ENCODE peak calls at places on chromosomes 11 and 22, in five cellular contexts. One of them, this sample, is unnamed.

GRCh38 chr11:126153999-126154398 is 57.5 kb downstream of the RPUSD4 start:
- DNase-seq in osteoblast: no peak
- DNase-seq in fibroblast of lung: peak; percentile 97
- DNase-seq in PC-9: peak; percentile 79
- DNase-seq in hepatocyte: peak; percentile 69
- DNase-seq in this sample: peak; percentile 79

GRCh38 chr11:45809456-45810395 is 4.8 kb downstream of the SLC35C1 start:
- DNase-seq in osteoblast: peak; percentile 52
- DNase-seq in fibroblast of lung: no peak
- DNase-seq in PC-9: no peak
- DNase-seq in hepatocyte: no peak
- DNase-seq in this sample: no peak

GRCh38 chr11:58577441-58578135 is 1.3 kb upstream of the ZFP91 start:
- DNase-seq in osteoblast: no peak
- DNase-seq in fibroblast of lung: peak; percentile 74
- DNase-seq in PC-9: peak; percentile 38
- DNase-seq in hepatocyte: peak; percentile 69
- DNase-seq in this sample: peak; percentile 97

GRCh38 chr11:123518496-123519054 is 88.5 kb downstream of the GRAMD1B start:
- DNase-seq in osteoblast: no peak
- DNase-seq in fibroblast of lung: no peak
- DNase-seq in PC-9: no peak
- DNase-seq in hepatocyte: no peak
- DNase-seq in this sample: no peak

GRCh38 chr22:31400023-31400397 is 606 bp downstream of the DRG1 start:
- DNase-seq in osteoblast: peak; percentile 74
- DNase-seq in fibroblast of lung: peak; percentile 28
- DNase-seq in PC-9: no peak
- DNase-seq in hepatocyte: peak; percentile 28
- DNase-seq in this sample: peak; percentile 33

GRCh38 chr11:66371627-66372415 is at the start of gene SLC29A2:
- DNase-seq in osteoblast: peak; percentile 54
- DNase-seq in fibroblast of lung: no peak
- DNase-seq in PC-9: peak; percentile 93
- DNase-seq in hepatocyte: peak; percentile 95
- DNase-seq in this sample: no peak

GRCh38 chr11:110059706-110060430 is 33.3 kb upstream of the ZC3H12C start:
- DNase-seq in osteoblast: no peak
- DNase-seq in fibroblast of lung: peak; percentile 49
- DNase-seq in PC-9: peak; percentile 50
- DNase-seq in hepatocyte: no peak
- DNase-seq in this sample: peak; percentile 64

GRCh38 chr11:111582163-111582562 is 20.1 kb upstream of the SIK2 start:
- DNase-seq in osteoblast: no peak
- DNase-seq in fibroblast of lung: no peak
- DNase-seq in PC-9: no peak
- DNase-seq in hepatocyte: no peak
- DNase-seq in this sample: no peak

GRCh38 chr11:108498046-108498815 is at the start of gene POGLUT3:
- DNase-seq in osteoblast: peak; percentile 93
- DNase-seq in fibroblast of lung: peak; percentile 58
- DNase-seq in PC-9: no peak
- DNase-seq in hepatocyte: peak; percentile 86
- DNase-seq in this sample: peak; percentile 50

GRCh38 chr11:64094463-64095223 is 58.9 kb downstream of the FLRT1 start:
- DNase-seq in osteoblast: peak; percentile 100
- DNase-seq in fibroblast of lung: peak; percentile 84
- DNase-seq in PC-9: peak; percentile 84
- DNase-seq in hepatocyte: no peak
- DNase-seq in this sample: peak; percentile 77

GRCh38 chr11:121654506-121655480 is 202.0 kb upstream of the SORL1-AS1 start:
- DNase-seq in osteoblast: no peak
- DNase-seq in fibroblast of lung: no peak
- DNase-seq in PC-9: peak; percentile 59
- DNase-seq in hepatocyte: peak; percentile 35
- DNase-seq in this sample: no peak

GRCh38 chr11:36373040-36374010 is 77.2 kb downstream of the PRR5L start:
- DNase-seq in osteoblast: no peak
- DNase-seq in fibroblast of lung: no peak
- DNase-seq in PC-9: no peak
- DNase-seq in hepatocyte: no peak
- DNase-seq in this sample: peak; percentile 52

GRCh38 chr11:116454020-116454645 is 318.7 kb downstream of the BUD13 start:
- DNase-seq in osteoblast: no peak
- DNase-seq in fibroblast of lung: peak; percentile 5
- DNase-seq in PC-9: no peak
- DNase-seq in hepatocyte: peak; percentile 71
- DNase-seq in this sample: peak; percentile 12

GRCh38 chr22:49328630-49329405 is 498.9 kb downstream of the BRD1 start:
- DNase-seq in osteoblast: peak; percentile 73
- DNase-seq in fibroblast of lung: no peak
- DNase-seq in PC-9: no peak
- DNase-seq in hepatocyte: no peak
- DNase-seq in this sample: no peak

GRCh38 chr22:30016596-30016995 is 63.7 kb upstream of the HORMAD2 start:
- DNase-seq in osteoblast: peak; percentile 66
- DNase-seq in fibroblast of lung: no peak
- DNase-seq in PC-9: no peak
- DNase-seq in hepatocyte: no peak
- DNase-seq in this sample: peak; percentile 31

GRCh38 chr11:77130763-77131513 is 2.9 kb downstream of the MYO7A start:
- DNase-seq in osteoblast: peak; percentile 85
- DNase-seq in fibroblast of lung: peak; percentile 54
- DNase-seq in PC-9: no peak
- DNase-seq in hepatocyte: peak; percentile 46
- DNase-seq in this sample: peak; percentile 29

GRCh38 chr22:43828711-43829447 is 16.8 kb upstream of the EFCAB6 start:
- DNase-seq in osteoblast: peak; percentile 93
- DNase-seq in fibroblast of lung: peak; percentile 98
- DNase-seq in PC-9: no peak
- DNase-seq in hepatocyte: peak; percentile 48
- DNase-seq in this sample: peak; percentile 10

GRCh38 chr11:124536520-124536919 is 6.9 kb downstream of the OR8B12 start:
- DNase-seq in osteoblast: no peak
- DNase-seq in fibroblast of lung: peak; percentile 32
- DNase-seq in PC-9: peak; percentile 45
- DNase-seq in hepatocyte: peak; percentile 65
- DNase-seq in this sample: peak; percentile 40

GRCh38 chr11:20597924-20598484 is 1.4 kb upstream of the SLC6A5 start:
- DNase-seq in osteoblast: peak; percentile 59
- DNase-seq in fibroblast of lung: no peak
- DNase-seq in PC-9: no peak
- DNase-seq in hepatocyte: no peak
- DNase-seq in this sample: no peak

GRCh38 chr22:49763138-49763537 is 64.5 kb downstream of the BRD1 start:
- DNase-seq in osteoblast: peak; percentile 58
- DNase-seq in fibroblast of lung: no peak
- DNase-seq in PC-9: no peak
- DNase-seq in hepatocyte: no peak
- DNase-seq in this sample: no peak

GRCh38 chr22:24894998-24895397 is 51.5 kb downstream of the LHFPL7 start:
- DNase-seq in osteoblast: no peak
- DNase-seq in fibroblast of lung: peak; percentile 86
- DNase-seq in PC-9: peak; percentile 46
- DNase-seq in hepatocyte: peak; percentile 65
- DNase-seq in this sample: peak; percentile 44

GRCh38 chr11:10387209-10388083 is 67.6 kb upstream of the AMPD3 start:
- DNase-seq in osteoblast: no peak
- DNase-seq in fibroblast of lung: peak; percentile 97
- DNase-seq in PC-9: peak; percentile 49
- DNase-seq in hepatocyte: peak; percentile 54
- DNase-seq in this sample: peak; percentile 93

GRCh38 chr11:75873417-75874148 is 58.6 kb downstream of the UVRAG start:
- DNase-seq in osteoblast: no peak
- DNase-seq in fibroblast of lung: no peak
- DNase-seq in PC-9: no peak
- DNase-seq in hepatocyte: no peak
- DNase-seq in this sample: no peak

GRCh38 chr11:117273550-117274289 is 17.4 kb upstream of the BACE1-AS start:
- DNase-seq in osteoblast: peak; percentile 84
- DNase-seq in fibroblast of lung: peak; percentile 89
- DNase-seq in PC-9: no peak
- DNase-seq in hepatocyte: peak; percentile 29
- DNase-seq in this sample: peak; percentile 80

GRCh38 chr11:117094776-117095175 is 3.5 kb downstream of the SIK3 start:
- DNase-seq in osteoblast: peak; percentile 88
- DNase-seq in fibroblast of lung: peak; percentile 34
- DNase-seq in PC-9: no peak
- DNase-seq in hepatocyte: peak; percentile 18
- DNase-seq in this sample: peak; percentile 69

GRCh38 chr11:8671651-8672062 is 10.8 kb downstream of the TRIM66 start:
- DNase-seq in osteoblast: no peak
- DNase-seq in fibroblast of lung: peak; percentile 80
- DNase-seq in PC-9: no peak
- DNase-seq in hepatocyte: peak; percentile 29
- DNase-seq in this sample: peak; percentile 85

GRCh38 chr11:112613051-112613972 is 347.9 kb upstream of the NCAM1 start:
- DNase-seq in osteoblast: peak; percentile 92
- DNase-seq in fibroblast of lung: no peak
- DNase-seq in PC-9: peak; percentile 86
- DNase-seq in hepatocyte: no peak
- DNase-seq in this sample: peak; percentile 80

GRCh38 chr11:75577198-75577597 is 15.1 kb downstream of the SERPINH1 start:
- DNase-seq in osteoblast: peak; percentile 81
- DNase-seq in fibroblast of lung: no peak
- DNase-seq in PC-9: no peak
- DNase-seq in hepatocyte: peak; percentile 80
- DNase-seq in this sample: no peak

GRCh38 chr11:122796128-122796717 is 42.1 kb upstream of the CRTAM start:
- DNase-seq in osteoblast: no peak
- DNase-seq in fibroblast of lung: peak; percentile 45
- DNase-seq in PC-9: no peak
- DNase-seq in hepatocyte: peak; percentile 34
- DNase-seq in this sample: no peak

GRCh38 chr22:30873086-30873650 is 95.4 kb downstream of the MORC2 start:
- DNase-seq in osteoblast: peak; percentile 51
- DNase-seq in fibroblast of lung: no peak
- DNase-seq in PC-9: no peak
- DNase-seq in hepatocyte: no peak
- DNase-seq in this sample: no peak

GRCh38 chr11:16252373-16252772 is 104.0 kb downstream of the SOX6 start:
- DNase-seq in osteoblast: peak; percentile 5
- DNase-seq in fibroblast of lung: peak; percentile 2
- DNase-seq in PC-9: no peak
- DNase-seq in hepatocyte: peak; percentile 19
- DNase-seq in this sample: no peak
- TF ChIP-seq CTCF in osteoblast: peak; percentile 39
- TF ChIP-seq CTCF in fibroblast of lung: peak; percentile 27
- TF ChIP-seq CTCF in PC-9: peak; percentile 20
- TF ChIP-seq CTCF in hepatocyte: no peak
- TF ChIP-seq CTCF in this sample: peak; percentile 24

GRCh38 chr11:61045271-61045670 is 57.0 kb upstream of the CD5 start:
- DNase-seq in osteoblast: no peak
- DNase-seq in fibroblast of lung: no peak
- DNase-seq in PC-9: no peak
- DNase-seq in hepatocyte: no peak
- DNase-seq in this sample: no peak
- H3K4me1 ChIP-seq in osteoblast: no peaks in the 10 kb centered on the region
- H3K4me1 ChIP-seq in fibroblast of lung: no peaks in the 10 kb centered on the region
- H3K4me1 ChIP-seq in PC-9: no peaks in the 10 kb centered on the region
- H3K4me1 ChIP-seq in hepatocyte: peaks cover 6% of the 10 kb centered on the region
- H3K4me1 ChIP-seq in this sample: peaks cover 3% of the 10 kb centered on the region

GRCh38 chr22:27732841-27733240 is 68.7 kb downstream of the MN1 start:
- DNase-seq in osteoblast: no peak
- DNase-seq in fibroblast of lung: no peak
- DNase-seq in PC-9: no peak
- DNase-seq in hepatocyte: no peak
- DNase-seq in this sample: no peak
- H4K20me1 ChIP-seq in osteoblast: no peaks in the 10 kb centered on the region
- H4K20me1 ChIP-seq in fibroblast of lung: no peaks in the 10 kb centered on the region
- H4K20me1 ChIP-seq in PC-9: no peaks in the 10 kb centered on the region
- H4K20me1 ChIP-seq in hepatocyte: no peaks in the 10 kb centered on the region
- H4K20me1 ChIP-seq in this sample: no peaks in the 10 kb centered on the region

GRCh38 chr11:69443968-69444364 is 37.5 kb upstream of the LINC01488 start:
- DNase-seq in osteoblast: peak; percentile 94
- DNase-seq in fibroblast of lung: no peak
- DNase-seq in PC-9: no peak
- DNase-seq in hepatocyte: no peak
- DNase-seq in this sample: no peak

GRCh38 chr11:69442807-69443137 is 38.7 kb upstream of the LINC01488 start:
- DNase-seq in osteoblast: peak; percentile 89
- DNase-seq in fibroblast of lung: peak; percentile 37
- DNase-seq in PC-9: peak; percentile 87
- DNase-seq in hepatocyte: peak; percentile 80
- DNase-seq in this sample: peak; percentile 46

GRCh38 chr11:69443138-69443967 is 38.1 kb upstream of the LINC01488 start:
- DNase-seq in osteoblast: peak; percentile 100
- DNase-seq in fibroblast of lung: peak; percentile 84
- DNase-seq in PC-9: peak; percentile 90
- DNase-seq in hepatocyte: peak; percentile 95
- DNase-seq in this sample: peak; percentile 89

GRCh38 chr11:69440876-69441275 is 40.6 kb upstream of the LINC01488 start:
- DNase-seq in osteoblast: peak; percentile 76
- DNase-seq in fibroblast of lung: no peak
- DNase-seq in PC-9: no peak
- DNase-seq in hepatocyte: no peak
- DNase-seq in this sample: no peak

GRCh38 chr11:69442012-69442806 is 39.3 kb upstream of the LINC01488 start:
- DNase-seq in osteoblast: peak; percentile 91
- DNase-seq in fibroblast of lung: no peak
- DNase-seq in PC-9: peak; percentile 90
- DNase-seq in hepatocyte: no peak
- DNase-seq in this sample: no peak
- TF ChIP-seq CTCF in osteoblast: peak; percentile 5
- TF ChIP-seq CTCF in fibroblast of lung: no peak
- TF ChIP-seq CTCF in PC-9: peak; percentile 47
- TF ChIP-seq CTCF in hepatocyte: no peak
- TF ChIP-seq CTCF in this sample: no peak

GRCh38 chr11:12094872-12095800 is 15.3 kb upstream of the MICAL2 start:
- DNase-seq in osteoblast: no peak
- DNase-seq in fibroblast of lung: no peak
- DNase-seq in PC-9: no peak
- DNase-seq in hepatocyte: no peak
- DNase-seq in this sample: no peak
- H3K4me1 ChIP-seq in osteoblast: peaks cover 7% of the 10 kb centered on the region
- H3K4me1 ChIP-seq in fibroblast of lung: peaks cover 6% of the 10 kb centered on the region
- H3K4me1 ChIP-seq in PC-9: peaks cover 26% of the 10 kb centered on the region
- H3K4me1 ChIP-seq in hepatocyte: peaks cover 26% of the 10 kb centered on the region
- H3K4me1 ChIP-seq in this sample: peaks cover 8% of the 10 kb centered on the region

GRCh38 chr11:48045536-48045935 is 65.2 kb downstream of the PTPRJ start:
- DNase-seq in osteoblast: no peak
- DNase-seq in fibroblast of lung: no peak
- DNase-seq in PC-9: peak; percentile 9
- DNase-seq in hepatocyte: no peak
- DNase-seq in this sample: no peak

GRCh38 chr11:48044577-48044976 is 64.2 kb downstream of the PTPRJ start:
- DNase-seq in osteoblast: no peak
- DNase-seq in fibroblast of lung: no peak
- DNase-seq in PC-9: no peak
- DNase-seq in hepatocyte: no peak
- DNase-seq in this sample: no peak

GRCh38 chr11:48041877-48042698 is 61.7 kb downstream of the PTPRJ start:
- DNase-seq in osteoblast: no peak
- DNase-seq in fibroblast of lung: no peak
- DNase-seq in PC-9: peak; percentile 22
- DNase-seq in hepatocyte: no peak
- DNase-seq in this sample: no peak

GRCh38 chr11:48043111-48043997 is 63.0 kb downstream of the PTPRJ start:
- DNase-seq in osteoblast: no peak
- DNase-seq in fibroblast of lung: no peak
- DNase-seq in PC-9: peak; percentile 1
- DNase-seq in hepatocyte: no peak
- DNase-seq in this sample: no peak

GRCh38 chr11:48043998-48044512 is 63.7 kb downstream of the PTPRJ start:
- DNase-seq in osteoblast: no peak
- DNase-seq in fibroblast of lung: no peak
- DNase-seq in PC-9: peak; percentile 21
- DNase-seq in hepatocyte: no peak
- DNase-seq in this sample: no peak
- H4K20me1 ChIP-seq in osteoblast: peaks cover 24% of the 10 kb centered on the region
- H4K20me1 ChIP-seq in fibroblast of lung: no peaks in the 10 kb centered on the region
- H4K20me1 ChIP-seq in PC-9: no peaks in the 10 kb centered on the region
- H4K20me1 ChIP-seq in hepatocyte: no peaks in the 10 kb centered on the region
- H4K20me1 ChIP-seq in this sample: peaks cover 76% of the 10 kb centered on the region